ENCODE peak calls at places on chromosomes 2 and 18, in eight cellular contexts. One of them, this sample, is unnamed.

GRCh38 chr2:20506281-20506685 is 59.4 kb downstream of the RHOB start:
- DNase-seq in KBM-7: no peak
- DNase-seq in OCI-LY7: no peak
- DNase-seq in heart left ventricle: no peak
- DNase-seq in aorta: no peak
- DNase-seq in endothelial cell: no peak
- DNase-seq in sciatic nerve: peak
- DNase-seq in activated CD8-positive, alpha-beta memory T cell treated with anti-CD3 and anti-CD28 coated beads for 4 hours: no peak
- DNase-seq in this sample: no peak

GRCh38 chr18:34773961-34774754 is 64.1 kb downstream of the DTNA start:
- DNase-seq in activated CD8-positive, alpha-beta memory T cell treated with anti-CD3 and anti-CD28 coated beads for 4 hours: no peak
- DNase-seq in endothelial cell: no peak
- DNase-seq in aorta: peak
- DNase-seq in sciatic nerve: no peak
- DNase-seq in KBM-7: no peak
- DNase-seq in OCI-LY7: no peak
- DNase-seq in heart left ventricle: peak
- DNase-seq in this sample: peak

GRCh38 chr2:64165696-64166095 is 21.5 kb upstream of the PELI1 start:
- DNase-seq in sciatic nerve: no peak
- DNase-seq in heart left ventricle: no peak
- DNase-seq in aorta: no peak
- DNase-seq in KBM-7: no peak
- DNase-seq in OCI-LY7: no peak
- DNase-seq in activated CD8-positive, alpha-beta memory T cell treated with anti-CD3 and anti-CD28 coated beads for 4 hours: no peak
- DNase-seq in endothelial cell: no peak
- DNase-seq in this sample: no peak

GRCh38 chr2:176638167-176639015 is 369.1 kb downstream of the MTX2 start:
- DNase-seq in heart left ventricle: peak
- DNase-seq in activated CD8-positive, alpha-beta memory T cell treated with anti-CD3 and anti-CD28 coated beads for 4 hours: peak
- DNase-seq in endothelial cell: peak
- DNase-seq in aorta: peak
- DNase-seq in KBM-7: peak
- DNase-seq in OCI-LY7: no peak
- DNase-seq in sciatic nerve: peak
- DNase-seq in this sample: peak

GRCh38 chr18:39845086-39845485 is 2109.9 kb upstream of the PIK3C3 start:
- DNase-seq in aorta: no peak
- DNase-seq in activated CD8-positive, alpha-beta memory T cell treated with anti-CD3 and anti-CD28 coated beads for 4 hours: no peak
- DNase-seq in sciatic nerve: no peak
- DNase-seq in OCI-LY7: no peak
- DNase-seq in endothelial cell: no peak
- DNase-seq in heart left ventricle: no peak
- DNase-seq in KBM-7: no peak
- DNase-seq in this sample: no peak

GRCh38 chr2:67930156-67930555 is 132.6 kb downstream of the C1D start:
- DNase-seq in aorta: no peak
- DNase-seq in activated CD8-positive, alpha-beta memory T cell treated with anti-CD3 and anti-CD28 coated beads for 4 hours: no peak
- DNase-seq in OCI-LY7: no peak
- DNase-seq in sciatic nerve: no peak
- DNase-seq in heart left ventricle: no peak
- DNase-seq in KBM-7: no peak
- DNase-seq in endothelial cell: no peak
- DNase-seq in this sample: no peak

GRCh38 chr2:111119847-111120252 is 864 bp upstream of the BCL2L11 start:
- DNase-seq in KBM-7: no peak
- DNase-seq in sciatic nerve: peak
- DNase-seq in activated CD8-positive, alpha-beta memory T cell treated with anti-CD3 and anti-CD28 coated beads for 4 hours: no peak
- DNase-seq in OCI-LY7: no peak
- DNase-seq in aorta: no peak
- DNase-seq in heart left ventricle: peak
- DNase-seq in endothelial cell: peak
- DNase-seq in this sample: no peak

GRCh38 chr2:190468814-190469569 is 60.8 kb downstream of the MFSD6 start:
- DNase-seq in OCI-LY7: peak
- DNase-seq in heart left ventricle: peak
- DNase-seq in activated CD8-positive, alpha-beta memory T cell treated with anti-CD3 and anti-CD28 coated beads for 4 hours: no peak
- DNase-seq in KBM-7: peak
- DNase-seq in endothelial cell: no peak
- DNase-seq in sciatic nerve: peak
- DNase-seq in aorta: peak
- DNase-seq in this sample: peak

GRCh38 chr2:222057249-222058073 is 241.3 kb downstream of the PAX3 start:
- DNase-seq in OCI-LY7: peak
- DNase-seq in sciatic nerve: no peak
- DNase-seq in heart left ventricle: no peak
- DNase-seq in aorta: no peak
- DNase-seq in KBM-7: peak
- DNase-seq in activated CD8-positive, alpha-beta memory T cell treated with anti-CD3 and anti-CD28 coated beads for 4 hours: no peak
- DNase-seq in endothelial cell: no peak
- DNase-seq in this sample: no peak

GRCh38 chr18:46733872-46734271 is 23.0 kb downstream of the ST8SIA5 start:
- DNase-seq in KBM-7: no peak
- DNase-seq in endothelial cell: no peak
- DNase-seq in activated CD8-positive, alpha-beta memory T cell treated with anti-CD3 and anti-CD28 coated beads for 4 hours: no peak
- DNase-seq in sciatic nerve: no peak
- DNase-seq in heart left ventricle: no peak
- DNase-seq in OCI-LY7: no peak
- DNase-seq in aorta: no peak
- DNase-seq in this sample: peak

GRCh38 chr2:230447455-230448451 is 31.8 kb downstream of the SP100 start:
- DNase-seq in endothelial cell: no peak
- DNase-seq in activated CD8-positive, alpha-beta memory T cell treated with anti-CD3 and anti-CD28 coated beads for 4 hours: no peak
- DNase-seq in aorta: no peak
- DNase-seq in heart left ventricle: no peak
- DNase-seq in KBM-7: no peak
- DNase-seq in sciatic nerve: no peak
- DNase-seq in OCI-LY7: peak
- DNase-seq in this sample: no peak

GRCh38 chr2:15041429-15041837 is 408.9 kb downstream of the LRATD1 start:
- DNase-seq in heart left ventricle: no peak
- DNase-seq in sciatic nerve: no peak
- DNase-seq in activated CD8-positive, alpha-beta memory T cell treated with anti-CD3 and anti-CD28 coated beads for 4 hours: no peak
- DNase-seq in aorta: no peak
- DNase-seq in OCI-LY7: no peak
- DNase-seq in endothelial cell: no peak
- DNase-seq in KBM-7: no peak
- DNase-seq in this sample: peak

GRCh38 chr2:33420726-33421125 is 55.7 kb upstream of the RASGRP3 start:
- DNase-seq in activated CD8-positive, alpha-beta memory T cell treated with anti-CD3 and anti-CD28 coated beads for 4 hours: no peak
- DNase-seq in sciatic nerve: no peak
- DNase-seq in OCI-LY7: no peak
- DNase-seq in endothelial cell: no peak
- DNase-seq in aorta: no peak
- DNase-seq in KBM-7: no peak
- DNase-seq in heart left ventricle: no peak
- DNase-seq in this sample: no peak

GRCh38 chr2:18753722-18754121 is 164.4 kb upstream of the NT5C1B start:
- DNase-seq in endothelial cell: no peak
- DNase-seq in activated CD8-positive, alpha-beta memory T cell treated with anti-CD3 and anti-CD28 coated beads for 4 hours: no peak
- DNase-seq in KBM-7: no peak
- DNase-seq in aorta: no peak
- DNase-seq in sciatic nerve: no peak
- DNase-seq in heart left ventricle: no peak
- DNase-seq in OCI-LY7: no peak
- DNase-seq in this sample: no peak

GRCh38 chr2:238238766-238239551 is 879 bp downstream of the HES6 start:
- DNase-seq in OCI-LY7: no peak
- DNase-seq in KBM-7: peak
- DNase-seq in endothelial cell: no peak
- DNase-seq in aorta: peak
- DNase-seq in heart left ventricle: peak
- DNase-seq in sciatic nerve: no peak
- DNase-seq in activated CD8-positive, alpha-beta memory T cell treated with anti-CD3 and anti-CD28 coated beads for 4 hours: no peak
- DNase-seq in this sample: no peak

GRCh38 chr2:230928701-230929380 is 3.8 kb upstream of the GPR55 start:
- DNase-seq in heart left ventricle: no peak
- DNase-seq in activated CD8-positive, alpha-beta memory T cell treated with anti-CD3 and anti-CD28 coated beads for 4 hours: no peak
- DNase-seq in KBM-7: no peak
- DNase-seq in OCI-LY7: no peak
- DNase-seq in sciatic nerve: peak
- DNase-seq in endothelial cell: no peak
- DNase-seq in aorta: no peak
- DNase-seq in this sample: peak

GRCh38 chr2:62654423-62654791 is 51.1 kb upstream of the EHBP1 start:
- DNase-seq in heart left ventricle: no peak
- DNase-seq in endothelial cell: no peak
- DNase-seq in sciatic nerve: no peak
- DNase-seq in KBM-7: no peak
- DNase-seq in aorta: no peak
- DNase-seq in OCI-LY7: no peak
- DNase-seq in activated CD8-positive, alpha-beta memory T cell treated with anti-CD3 and anti-CD28 coated beads for 4 hours: no peak
- DNase-seq in this sample: no peak

GRCh38 chr18:37264956-37265355 is 300.6 kb downstream of the CELF4 start:
- DNase-seq in OCI-LY7: no peak
- DNase-seq in activated CD8-positive, alpha-beta memory T cell treated with anti-CD3 and anti-CD28 coated beads for 4 hours: no peak
- DNase-seq in sciatic nerve: no peak
- DNase-seq in aorta: no peak
- DNase-seq in heart left ventricle: no peak
- DNase-seq in endothelial cell: no peak
- DNase-seq in KBM-7: no peak
- DNase-seq in this sample: no peak

GRCh38 chr2:18062892-18063291 is 184.4 kb downstream of the KCNS3 start:
- DNase-seq in heart left ventricle: no peak
- DNase-seq in activated CD8-positive, alpha-beta memory T cell treated with anti-CD3 and anti-CD28 coated beads for 4 hours: no peak
- DNase-seq in OCI-LY7: no peak
- DNase-seq in endothelial cell: no peak
- DNase-seq in KBM-7: no peak
- DNase-seq in sciatic nerve: no peak
- DNase-seq in aorta: no peak
- DNase-seq in this sample: no peak

GRCh38 chr2:220302756-220303155 is 675.3 kb downstream of the SLC4A3 start:
- DNase-seq in heart left ventricle: no peak
- DNase-seq in activated CD8-positive, alpha-beta memory T cell treated with anti-CD3 and anti-CD28 coated beads for 4 hours: no peak
- DNase-seq in endothelial cell: no peak
- DNase-seq in KBM-7: no peak
- DNase-seq in OCI-LY7: no peak
- DNase-seq in sciatic nerve: no peak
- DNase-seq in aorta: no peak
- DNase-seq in this sample: no peak

GRCh38 chr18:9482790-9483189 is 7.5 kb downstream of the RALBP1 start:
- DNase-seq in endothelial cell: no peak
- DNase-seq in OCI-LY7: peak
- DNase-seq in sciatic nerve: no peak
- DNase-seq in activated CD8-positive, alpha-beta memory T cell treated with anti-CD3 and anti-CD28 coated beads for 4 hours: no peak
- DNase-seq in KBM-7: peak
- DNase-seq in aorta: no peak
- DNase-seq in heart left ventricle: no peak
- DNase-seq in this sample: no peak